ENCODE peak calls at places on chromosomes 12 and 14, in five cellular contexts. F is heart left ventricle, H is GM12878, E is GM12865, D is K562. L is an unnamed sample.

GRCh38 chr12:106994579-106995220 is 7.8 kb upstream of the MTERF2 start:
- DNase-seq in E (no peak), D (no peak), H (no peak), F (no peak), L (no peak)

GRCh38 chr12:25819713-25820112 is 138.8 kb upstream of the RASSF8 start:
- DNase-seq in E (no peak), H (no peak), D (no peak), F (no peak), L (no peak)

GRCh38 chr12:79006306-79006705 is 141.7 kb downstream of the SYT1 start:
- DNase-seq in D (no peak), E (peak; percentile 1), H (no peak), F (no peak), L (no peak)

GRCh38 chr12:108622425-108622824 is 11.3 kb downstream of the SELPLG start:
- DNase-seq in E (peak; percentile 70), D (no peak), H (no peak), F (no peak), L (no peak)

GRCh38 chr12:70327541-70327940 is 38.5 kb upstream of the KCNMB4 start:
- DNase-seq in E (no peak), F (no peak), H (no peak), D (no peak), L (no peak)

GRCh38 chr14:100664841-100665425 is 61.8 kb upstream of the DLK1 start:
- DNase-seq in F (peak; percentile 65), H (no peak), D (no peak), E (no peak), L (no peak)

GRCh38 chr12:111035578-111036301 is 115.4 kb upstream of the MYL2 start:
- DNase-seq in F (no peak), H (no peak), E (no peak), D (no peak), L (no peak)

GRCh38 chr12:30457621-30458289 is 237.9 kb downstream of the IPO8 start:
- DNase-seq in H (no peak), E (no peak), D (peak; percentile 41), F (no peak), L (no peak)

GRCh38 chr14:65949711-65950516 is 536.3 kb upstream of the CCDC196 start:
- DNase-seq in D (peak; percentile 38), H (no peak), F (peak; percentile 66), E (peak; percentile 42), L (no peak)

GRCh38 chr14:61380984-61381383 is 59.6 kb downstream of the PRKCH start:
- DNase-seq in E (no peak), H (no peak), F (no peak), D (no peak), L (no peak)

GRCh38 chr12:83826112-83826511 is 1086.5 kb downstream of the SLC6A15 start:
- DNase-seq in H (no peak), D (peak; percentile 4), F (no peak), E (peak; percentile 49), L (no peak)

GRCh38 chr12:83821967-83822366 is 1090.6 kb downstream of the SLC6A15 start:
- DNase-seq in F (no peak), H (no peak), E (no peak), D (no peak), L (no peak)

GRCh38 chr12:83827860-83828259 is 1084.7 kb downstream of the SLC6A15 start:
- DNase-seq in H (no peak), D (no peak), E (no peak), F (no peak), L (no peak)

GRCh38 chr12:83827193-83827592 is 1085.4 kb downstream of the SLC6A15 start:
- DNase-seq in D (no peak), E (no peak), H (no peak), F (no peak), L (no peak)

DNA sequence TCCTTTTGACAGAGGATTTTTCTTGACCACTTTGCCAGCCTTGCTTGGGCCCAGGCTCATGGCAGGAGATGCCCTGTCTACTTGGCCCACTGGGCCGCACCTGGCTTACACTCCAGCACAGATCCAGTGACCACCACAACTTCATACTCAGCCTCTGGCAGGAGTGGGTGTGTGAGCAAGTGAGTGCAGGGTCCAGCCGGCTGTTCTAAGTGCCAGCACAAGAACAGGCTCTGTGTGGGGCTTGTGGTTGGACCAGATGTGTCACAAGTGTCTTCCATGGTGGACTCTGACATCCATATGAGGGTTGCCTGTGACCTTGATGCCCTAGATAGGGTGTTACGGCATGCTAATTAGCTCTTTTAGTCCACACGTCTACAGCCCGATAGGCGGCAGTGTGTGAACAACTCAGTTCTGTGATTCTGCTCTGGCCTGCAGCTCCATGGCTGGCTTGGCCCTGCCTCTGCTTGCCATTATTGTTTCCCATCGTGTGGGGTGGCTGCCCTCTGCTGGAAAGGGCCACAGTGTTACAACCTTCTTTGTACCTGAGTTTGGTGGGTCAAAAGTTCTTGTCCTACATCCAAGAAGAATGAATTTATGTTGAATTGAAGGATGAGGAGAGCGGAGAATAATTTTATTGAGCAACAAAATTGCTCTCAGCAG is 1089.1 kb downstream of the SLC6A15 start:
- DNase-seq in E (peak; percentile 86), D (no peak), H (no peak), F (peak; percentile 49), L (no peak)
- TF ChIP-seq CTCF in E (peak; percentile 68), D (peak; percentile 23), H (peak; percentile 64), F (peak; percentile 49), L (peak; percentile 32)

GRCh38 chr12:5513406-5513805 is 81.5 kb downstream of the NTF3 start:
- DNase-seq in H (no peak), D (no peak), F (no peak), E (no peak), L (peak; percentile 69)

GRCh38 chr12:5510251-5510805 is 78.4 kb downstream of the NTF3 start:
- DNase-seq in E (no peak), D (no peak), H (no peak), F (no peak), L (peak; percentile 60)

GRCh38 chr12:5512585-5512970 is 80.7 kb downstream of the NTF3 start:
- DNase-seq in F (no peak), D (no peak), E (no peak), H (no peak), L (peak; percentile 53)

GRCh38 chr12:5511256-5511643 is 79.3 kb downstream of the NTF3 start:
- DNase-seq in D (no peak), E (no peak), F (no peak), H (no peak), L (peak; percentile 63)

DNA sequence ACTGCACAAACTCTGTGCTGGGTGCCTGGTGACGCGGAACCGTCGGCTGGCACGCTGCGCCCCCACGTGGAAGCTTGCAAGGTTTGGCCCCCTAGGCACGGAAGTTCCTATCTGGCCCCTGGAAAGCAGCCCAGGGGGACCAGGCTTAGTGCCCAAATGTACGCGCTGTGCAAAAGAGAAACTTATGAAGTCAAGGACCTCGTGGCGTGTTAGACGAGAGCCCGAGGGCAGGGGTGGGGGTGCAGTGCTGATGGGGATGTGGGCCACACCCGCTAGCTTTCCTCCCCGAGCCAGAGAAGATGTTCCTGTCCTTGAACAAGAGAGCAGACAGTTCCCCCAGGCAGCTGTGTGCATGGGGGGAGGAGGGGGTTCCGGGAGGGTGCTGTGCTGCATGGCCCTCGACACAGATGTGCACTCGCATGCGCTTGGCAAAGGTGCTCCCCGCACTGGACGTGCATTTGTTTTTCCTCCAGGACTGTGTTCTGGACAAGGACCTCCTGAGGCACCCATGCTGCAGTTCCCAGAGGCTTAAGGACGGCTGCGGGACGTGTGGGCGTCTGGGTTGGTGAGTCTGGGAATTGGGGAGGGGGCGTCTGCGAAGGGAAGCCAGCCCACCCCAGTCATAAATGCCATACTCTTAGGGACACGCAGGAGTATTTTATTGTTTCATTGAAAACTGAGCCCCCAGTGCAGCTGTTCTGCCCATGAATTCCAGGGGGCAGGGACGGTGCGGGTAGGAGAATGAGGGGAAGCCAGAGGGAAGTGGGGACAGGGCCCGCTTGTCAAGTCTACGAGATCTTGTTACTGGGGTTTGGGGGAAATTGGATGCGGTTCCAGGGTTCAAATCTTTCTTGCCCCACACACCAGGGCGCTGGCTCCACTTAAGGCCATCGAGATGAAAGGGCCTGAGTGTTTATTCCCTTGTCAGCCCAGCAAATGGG is 80.0 kb downstream of the NTF3 start:
- DNase-seq in F (no peak), H (no peak), D (peak; percentile 22), E (peak; percentile 15), L (peak; percentile 81)
- TF ChIP-seq CTCF in F (peak; percentile 48), H (peak; percentile 52), D (peak; percentile 52), E (peak; percentile 48), L (no peak)

DNA sequence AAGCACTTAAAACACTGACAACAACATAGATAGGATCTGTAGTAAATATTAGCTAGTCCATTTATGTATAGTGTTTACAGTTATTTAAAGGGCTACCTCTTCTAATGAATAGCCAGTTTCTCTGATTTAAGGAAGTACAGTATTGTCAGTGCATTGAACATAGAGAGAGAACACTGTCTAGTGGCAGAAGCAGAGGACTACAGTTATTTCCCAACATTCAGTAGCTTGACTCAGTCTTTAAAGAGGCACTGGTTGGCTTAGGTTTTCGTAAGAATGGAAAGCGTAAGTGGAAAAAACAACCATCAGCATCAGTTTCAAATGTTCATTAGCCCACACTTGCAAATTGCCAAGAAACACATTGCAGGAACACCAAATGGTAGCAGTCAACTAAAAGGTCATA is 125.0 kb upstream of the HMGA2 start:
- DNase-seq in H (no peak), E (no peak), D (no peak), F (no peak), L (no peak)
- TF ChIP-seq CTCF in H (no peak), E (no peak), D (no peak), F (no peak), L (peak; percentile 55)

GRCh38 chr14:68937790-68938514 is 41.1 kb downstream of the ACTN1 start:
- DNase-seq in E (no peak), F (peak; percentile 77), H (no peak), D (no peak), L (no peak)
- TF ChIP-seq CTCF in E (no peak), F (peak; percentile 35), H (no peak), D (no peak), L (peak; percentile 45)

GRCh38 chr12:119644930-119645329 is 23.0 kb upstream of the PRKAB1 start:
- DNase-seq in F (no peak), D (no peak), H (no peak), E (no peak), L (no peak)

GRCh38 chr12:119645535-119646059 is 22.3 kb upstream of the PRKAB1 start:
- DNase-seq in F (no peak), H (no peak), E (no peak), D (no peak), L (no peak)

GRCh38 chr12:119642986-119643385 is 24.9 kb upstream of the PRKAB1 start:
- DNase-seq in H (no peak), F (no peak), D (peak; percentile 32), E (no peak), L (no peak)
- TF ChIP-seq CTCF in H (peak; percentile 24), F (no peak), D (peak; percentile 60), E (peak; percentile 43), L (peak; percentile 13)

L was measured in osteocyte.